ENCODE peak calls at places on chromosomes 11 and 22, in nine cellular contexts. One of them, this sample, is unnamed.

GRCh38 chr11:4551346-4551979 is 6.5 kb downstream of the OR52M1 start:
- DNase-seq in CD4-positive, alpha-beta T cell: no peak
- DNase-seq in EH: peak
- DNase-seq in NCI-H1930: no peak
- DNase-seq in GM23338: peak
- DNase-seq in thyroid gland: no peak
- DNase-seq in neural crest cell: no peak
- DNase-seq in hypothalamus: no peak
- DNase-seq in SJSA1: no peak
- DNase-seq in this sample: no peak

GRCh38 chr11:104830080-104830479 is 68.2 kb downstream of the CASP12 start:
- DNase-seq in neural crest cell: no peak
- DNase-seq in NCI-H1930: no peak
- DNase-seq in GM23338: no peak
- DNase-seq in EH: peak
- DNase-seq in thyroid gland: no peak
- DNase-seq in SJSA1: no peak
- DNase-seq in CD4-positive, alpha-beta T cell: no peak
- DNase-seq in hypothalamus: no peak
- DNase-seq in this sample: no peak

GRCh38 chr11:132142102-132142501 is 771.7 kb downstream of the NTM start:
- DNase-seq in CD4-positive, alpha-beta T cell: no peak
- DNase-seq in hypothalamus: no peak
- DNase-seq in neural crest cell: no peak
- DNase-seq in thyroid gland: no peak
- DNase-seq in NCI-H1930: no peak
- DNase-seq in EH: no peak
- DNase-seq in SJSA1: no peak
- DNase-seq in GM23338: no peak
- DNase-seq in this sample: no peak

GRCh38 chr11:130808541-130808940 is 107.7 kb downstream of the SNX19 start:
- DNase-seq in thyroid gland: no peak
- DNase-seq in hypothalamus: no peak
- DNase-seq in SJSA1: no peak
- DNase-seq in neural crest cell: no peak
- DNase-seq in EH: peak
- DNase-seq in NCI-H1930: no peak
- DNase-seq in CD4-positive, alpha-beta T cell: no peak
- DNase-seq in GM23338: no peak
- DNase-seq in this sample: no peak

GRCh38 chr11:35277827-35278226 is 138.9 kb downstream of the CD44 start:
- DNase-seq in neural crest cell: no peak
- DNase-seq in CD4-positive, alpha-beta T cell: no peak
- DNase-seq in EH: no peak
- DNase-seq in hypothalamus: no peak
- DNase-seq in SJSA1: no peak
- DNase-seq in GM23338: no peak
- DNase-seq in NCI-H1930: peak
- DNase-seq in thyroid gland: no peak
- DNase-seq in this sample: no peak

GRCh38 chr22:44898236-44898635 is 111.6 kb downstream of the PHF21B start:
- DNase-seq in neural crest cell: no peak
- DNase-seq in thyroid gland: no peak
- DNase-seq in hypothalamus: no peak
- DNase-seq in SJSA1: no peak
- DNase-seq in NCI-H1930: no peak
- DNase-seq in GM23338: no peak
- DNase-seq in EH: no peak
- DNase-seq in CD4-positive, alpha-beta T cell: no peak
- DNase-seq in this sample: peak

GRCh38 chr22:42758929-42759629 is 38.4 kb upstream of the A4GALT start:
- DNase-seq in hypothalamus: no peak
- DNase-seq in EH: peak
- DNase-seq in neural crest cell: no peak
- DNase-seq in GM23338: peak
- DNase-seq in thyroid gland: no peak
- DNase-seq in CD4-positive, alpha-beta T cell: no peak
- DNase-seq in SJSA1: peak
- DNase-seq in NCI-H1930: no peak
- DNase-seq in this sample: no peak

GRCh38 chr11:69295995-69296889 is 2.3 kb downstream of the MYEOV start:
- DNase-seq in SJSA1: no peak
- DNase-seq in NCI-H1930: no peak
- DNase-seq in EH: peak
- DNase-seq in hypothalamus: no peak
- DNase-seq in GM23338: no peak
- DNase-seq in thyroid gland: no peak
- DNase-seq in neural crest cell: no peak
- DNase-seq in CD4-positive, alpha-beta T cell: no peak
- DNase-seq in this sample: no peak

GRCh38 chr22:36471341-36471821 is 10.1 kb downstream of the TXN2 start:
- DNase-seq in hypothalamus: no peak
- DNase-seq in neural crest cell: no peak
- DNase-seq in CD4-positive, alpha-beta T cell: no peak
- DNase-seq in SJSA1: peak
- DNase-seq in NCI-H1930: no peak
- DNase-seq in EH: peak
- DNase-seq in thyroid gland: no peak
- DNase-seq in GM23338: no peak
- DNase-seq in this sample: no peak

GRCh38 chr11:98090861-98091575 is 929.7 kb upstream of the CNTN5 start:
- DNase-seq in NCI-H1930: no peak
- DNase-seq in thyroid gland: no peak
- DNase-seq in CD4-positive, alpha-beta T cell: no peak
- DNase-seq in neural crest cell: no peak
- DNase-seq in hypothalamus: no peak
- DNase-seq in EH: no peak
- DNase-seq in GM23338: no peak
- DNase-seq in SJSA1: no peak
- DNase-seq in this sample: no peak

GRCh38 chr11:133809525-133810178 is 35.7 kb downstream of the SPATA19 start:
- DNase-seq in hypothalamus: no peak
- DNase-seq in EH: no peak
- DNase-seq in SJSA1: no peak
- DNase-seq in GM23338: peak
- DNase-seq in thyroid gland: no peak
- DNase-seq in NCI-H1930: no peak
- DNase-seq in CD4-positive, alpha-beta T cell: no peak
- DNase-seq in neural crest cell: no peak
- DNase-seq in this sample: no peak

GRCh38 chr11:17063171-17064002 is 14.1 kb downstream of the RPS13 start:
- DNase-seq in CD4-positive, alpha-beta T cell: peak
- DNase-seq in GM23338: peak
- DNase-seq in NCI-H1930: peak
- DNase-seq in EH: peak
- DNase-seq in hypothalamus: peak
- DNase-seq in SJSA1: peak
- DNase-seq in thyroid gland: peak
- DNase-seq in neural crest cell: peak
- DNase-seq in this sample: peak

GRCh38 chr11:95559899-95560298 is 229.7 kb downstream of the FAM76B start:
- DNase-seq in GM23338: no peak
- DNase-seq in NCI-H1930: no peak
- DNase-seq in thyroid gland: peak
- DNase-seq in SJSA1: no peak
- DNase-seq in hypothalamus: no peak
- DNase-seq in neural crest cell: no peak
- DNase-seq in EH: no peak
- DNase-seq in CD4-positive, alpha-beta T cell: no peak
- DNase-seq in this sample: no peak

GRCh38 chr11:78860720-78861422 is 286.2 kb upstream of the NARS2 start:
- DNase-seq in neural crest cell: no peak
- DNase-seq in NCI-H1930: no peak
- DNase-seq in GM23338: peak
- DNase-seq in thyroid gland: no peak
- DNase-seq in EH: peak
- DNase-seq in hypothalamus: no peak
- DNase-seq in SJSA1: no peak
- DNase-seq in CD4-positive, alpha-beta T cell: no peak
- DNase-seq in this sample: no peak

GRCh38 chr22:27286711-27287110 is 514.8 kb downstream of the MN1 start:
- DNase-seq in hypothalamus: no peak
- DNase-seq in neural crest cell: no peak
- DNase-seq in SJSA1: no peak
- DNase-seq in GM23338: no peak
- DNase-seq in NCI-H1930: no peak
- DNase-seq in CD4-positive, alpha-beta T cell: no peak
- DNase-seq in EH: no peak
- DNase-seq in thyroid gland: no peak
- DNase-seq in this sample: no peak

GRCh38 chr11:118921121-118921928 is 4.4 kb downstream of the BCL9L start:
- DNase-seq in NCI-H1930: no peak
- DNase-seq in CD4-positive, alpha-beta T cell: no peak
- DNase-seq in SJSA1: peak
- DNase-seq in EH: peak
- DNase-seq in thyroid gland: peak
- DNase-seq in hypothalamus: no peak
- DNase-seq in GM23338: peak
- DNase-seq in neural crest cell: no peak
- DNase-seq in this sample: no peak

GRCh38 chr11:107651672-107652071 is 60.2 kb downstream of the SLN start:
- DNase-seq in SJSA1: no peak
- DNase-seq in NCI-H1930: no peak
- DNase-seq in CD4-positive, alpha-beta T cell: no peak
- DNase-seq in neural crest cell: no peak
- DNase-seq in GM23338: peak
- DNase-seq in EH: peak
- DNase-seq in thyroid gland: no peak
- DNase-seq in hypothalamus: no peak
- DNase-seq in this sample: no peak

GRCh38 chr11:2316963-2317244 is 15.1 kb downstream of the TSPAN32 start:
- DNase-seq in NCI-H1930: no peak
- DNase-seq in SJSA1: no peak
- DNase-seq in EH: no peak
- DNase-seq in CD4-positive, alpha-beta T cell: no peak
- DNase-seq in hypothalamus: no peak
- DNase-seq in thyroid gland: no peak
- DNase-seq in neural crest cell: no peak
- DNase-seq in GM23338: no peak
- DNase-seq in this sample: no peak

GRCh38 chr22:35299217-35299716 is 427 bp upstream of the TOM1 start:
- DNase-seq in SJSA1: no peak
- DNase-seq in NCI-H1930: peak
- DNase-seq in hypothalamus: no peak
- DNase-seq in thyroid gland: no peak
- DNase-seq in neural crest cell: no peak
- DNase-seq in GM23338: no peak
- DNase-seq in CD4-positive, alpha-beta T cell: peak
- DNase-seq in EH: peak
- DNase-seq in this sample: no peak

GRCh38 chr11:17405232-17406005 is 17.0 kb upstream of the KCNJ11 start:
- DNase-seq in NCI-H1930: no peak
- DNase-seq in EH: peak
- DNase-seq in thyroid gland: peak
- DNase-seq in SJSA1: no peak
- DNase-seq in neural crest cell: no peak
- DNase-seq in hypothalamus: peak
- DNase-seq in GM23338: peak
- DNase-seq in CD4-positive, alpha-beta T cell: no peak
- DNase-seq in this sample: peak

GRCh38 chr11:97786961-97787360 is 1233.8 kb upstream of the CNTN5 start:
- DNase-seq in NCI-H1930: no peak
- DNase-seq in CD4-positive, alpha-beta T cell: no peak
- DNase-seq in SJSA1: no peak
- DNase-seq in GM23338: no peak
- DNase-seq in EH: no peak
- DNase-seq in hypothalamus: no peak
- DNase-seq in neural crest cell: no peak
- DNase-seq in thyroid gland: no peak
- DNase-seq in this sample: no peak

GRCh38 chr22:46050451-46050845 is 73.5 kb upstream of the WNT7B start:
- DNase-seq in SJSA1: no peak
- DNase-seq in neural crest cell: no peak
- DNase-seq in EH: no peak
- DNase-seq in thyroid gland: no peak
- DNase-seq in hypothalamus: no peak
- DNase-seq in GM23338: no peak
- DNase-seq in CD4-positive, alpha-beta T cell: no peak
- DNase-seq in NCI-H1930: no peak
- DNase-seq in this sample: no peak

GRCh38 chr11:105862736-105863367 is 159.2 kb downstream of the MSANTD4 start:
- DNase-seq in neural crest cell: no peak
- DNase-seq in thyroid gland: no peak
- DNase-seq in EH: peak
- DNase-seq in NCI-H1930: peak
- DNase-seq in GM23338: peak
- DNase-seq in CD4-positive, alpha-beta T cell: no peak
- DNase-seq in hypothalamus: no peak
- DNase-seq in SJSA1: peak
- DNase-seq in this sample: no peak

GRCh38 chr22:26949193-26949592 is 291.8 kb downstream of the MIAT start:
- DNase-seq in thyroid gland: no peak
- DNase-seq in hypothalamus: no peak
- DNase-seq in neural crest cell: peak
- DNase-seq in SJSA1: peak
- DNase-seq in NCI-H1930: no peak
- DNase-seq in CD4-positive, alpha-beta T cell: no peak
- DNase-seq in EH: peak
- DNase-seq in GM23338: peak
- DNase-seq in this sample: no peak

GRCh38 chr11:1604181-1604580 is 4.1 kb downstream of the KRTAP5-3 start:
- DNase-seq in neural crest cell: no peak
- DNase-seq in EH: no peak
- DNase-seq in GM23338: no peak
- DNase-seq in SJSA1: no peak
- DNase-seq in thyroid gland: no peak
- DNase-seq in CD4-positive, alpha-beta T cell: no peak
- DNase-seq in hypothalamus: no peak
- DNase-seq in NCI-H1930: no peak
- DNase-seq in this sample: no peak

This sample was measured in glutamatergic neuron.